ENCODE peak calls at places on chromosome 5, in four cellular contexts. S is IMR-90, Q is H9, C is H1. J is an unnamed sample. For H3K79me1, the result is how much of the 10 kb centered on the place peaks cover.

GRCh38 chr5:68565427-68565826 is 349.9 kb downstream of the PIK3R1 start:
- DNase-seq in S (no peak), Q (no peak), C (no peak), J (no peak)

GRCh38 chr5:148556835-148557234 is 97.5 kb downstream of the HTR4 start:
- DNase-seq in S (no peak), Q (no peak), C (no peak), J (no peak)

GRCh38 chr5:135609981-135610380 is 31.2 kb upstream of the CXCL14 start:
- DNase-seq in S (no peak), Q (no peak), C (no peak), J (no peak)

GRCh38 chr5:132840896-132841818 is 10.7 kb upstream of the SHROOM1 start:
- DNase-seq in S (peak), Q (no peak), C (no peak), J (no peak)

GRCh38 chr5:75510417-75510835 is 1.0 kb downstream of the CERT1 start:
- DNase-seq in S (peak), Q (no peak), C (no peak), J (no peak)

GRCh38 chr5:155562153-155562552 is 548.6 kb downstream of the KIF4B start:
- DNase-seq in S (no peak), Q (no peak), C (no peak), J (no peak)

GRCh38 chr5:1500411-1501091 is 23.2 kb downstream of the LPCAT1 start:
- DNase-seq in S (no peak), Q (no peak), C (no peak), J (no peak)

GRCh38 chr5:96601811-96602244 is 60.3 kb upstream of the CAST start:
- DNase-seq in S (peak), Q (peak), C (no peak), J (peak)

GRCh38 chr5:148145916-148146315 is 22.4 kb upstream of the SPINK14 start:
- DNase-seq in S (peak), Q (no peak), C (no peak), J (peak)

GRCh38 chr5:153546566-153546965 is 56.1 kb downstream of the GRIA1 start:
- DNase-seq in S (no peak), Q (no peak), C (no peak), J (no peak)

GRCh38 chr5:139789116-139789844 is 6.3 kb upstream of the PSD2 start:
- DNase-seq in S (no peak), Q (no peak), C (no peak), J (no peak)

GRCh38 chr5:1362242-1363015 is 17.5 kb upstream of the CLPTM1L start:
- DNase-seq in S (no peak), Q (no peak), C (no peak), J (no peak)

GRCh38 chr5:140007311-140007710 is 35.8 kb downstream of the NRG2 start:
- DNase-seq in S (no peak), Q (no peak), C (no peak), J (no peak)

GRCh38 chr5:6745706-6746217 is 32.5 kb downstream of the TENT4A start:
- DNase-seq in S (peak), Q (no peak), C (no peak), J (peak)

GRCh38 chr5:34804398-34804797 is 34.6 kb upstream of the TTC23L start:
- DNase-seq in S (no peak), Q (no peak), C (no peak), J (no peak)

GRCh38 chr5:74288448-74289109 is 351.9 kb downstream of the ENC1 start:
- DNase-seq in S (peak), Q (no peak), C (no peak), J (no peak)

GRCh38 chr5:179610903-179611265 is 12.6 kb downstream of the HNRNPH1 start:
- DNase-seq in S (no peak), Q (no peak), C (no peak), J (no peak)

GRCh38 chr5:101473483-101473882 is 570.4 kb upstream of the ST8SIA4 start:
- DNase-seq in S (peak), Q (no peak), C (no peak), J (no peak)

GRCh38 chr5:167485395-167485794 is 806.0 kb upstream of the WWC1 start:
- DNase-seq in S (no peak), Q (no peak), C (no peak), J (no peak)

GRCh38 chr5:33043598-33043997 is 332.5 kb downstream of the NPR3 start:
- DNase-seq in S (no peak), Q (no peak), C (no peak), J (no peak)

GRCh38 chr5:176877793-176878331 is 21.3 kb downstream of the HK3 start:
- DNase-seq in S (no peak), Q (no peak), C (no peak), J (no peak)
- H3K56ac ChIP-seq in S (no peak), Q (no peak), C (no peak), J (no peak)

GRCh38 chr5:157529002-157529401 is 46.6 kb downstream of the ADAM19 start:
- DNase-seq in S (no peak), Q (no peak), C (no peak), J (no peak)

GRCh38 chr5:157530226-157530972 is 45.2 kb downstream of the ADAM19 start:
- DNase-seq in S (no peak), Q (no peak), C (no peak), J (no peak)

GRCh38 chr5:157532022-157532421 is 43.6 kb downstream of the ADAM19 start:
- DNase-seq in S (no peak), Q (no peak), C (no peak), J (no peak)

GRCh38 chr5:157535042-157535865 is 40.3 kb downstream of the ADAM19 start:
- DNase-seq in S (peak), Q (no peak), C (no peak), J (peak)

GRCh38 chr5:157533011-157533481 is 42.5 kb downstream of the ADAM19 start:
- DNase-seq in S (no peak), Q (no peak), C (no peak), J (no peak)
- H3K79me1 ChIP-seq in S (half or more), Q (under half), C (under half), J (half or more)

GRCh38 chr5:170300361-170301013 is 2.9 kb upstream of the LCP2 start:
- DNase-seq in S (no peak), Q (no peak), C (no peak), J (no peak)

GRCh38 chr5:170296935-170297588 is 515 bp downstream of the LCP2 start:
- DNase-seq in S (no peak), Q (no peak), C (no peak), J (no peak)

GRCh38 chr5:170301149-170301548 is 3.6 kb upstream of the LCP2 start:
- DNase-seq in S (no peak), Q (no peak), C (no peak), J (no peak)

GRCh38 chr5:170296036-170296934 is 1.3 kb downstream of the LCP2 start:
- DNase-seq in S (no peak), Q (no peak), C (no peak), J (no peak)

GRCh38 chr5:170297589-170298462 is at the start of gene LCP2:
- DNase-seq in S (no peak), Q (no peak), C (no peak), J (no peak)
- H3K27ac ChIP-seq in S (no peak), Q (no peak), C (no peak), J (no peak)

GRCh38 chr5:137176126-137176525 is 323.0 kb downstream of the SPOCK1 start:
- DNase-seq in S (no peak), Q (no peak), C (no peak), J (no peak)

GRCh38 chr5:137176609-137177008 is 322.5 kb downstream of the SPOCK1 start:
- DNase-seq in S (no peak), Q (no peak), C (no peak), J (no peak)

GRCh38 chr5:137179203-137179602 is 319.9 kb downstream of the SPOCK1 start:
- DNase-seq in S (no peak), Q (no peak), C (no peak), J (no peak)

GRCh38 chr5:137174206-137174605 is 324.9 kb downstream of the SPOCK1 start:
- DNase-seq in S (no peak), Q (no peak), C (no peak), J (no peak)
- H3K56ac ChIP-seq in S (no peak), Q (no peak), C (no peak), J (no peak)

GRCh38 chr5:30341492-30341891 is 852.0 kb upstream of the CDH6 start:
- DNase-seq in S (no peak), Q (no peak), C (no peak), J (no peak)
- H3K79me1 ChIP-seq in S (under half), Q (under half), C (under half), J (under half)

GRCh38 chr5:176381979-176382378 is 6.4 kb downstream of the NOP16 start:
- DNase-seq in S (no peak), Q (no peak), C (no peak), J (no peak)
- H3K27ac ChIP-seq in S (no peak), Q (no peak), C (no peak), J (no peak)

GRCh38 chr5:172593306-172593705 is 47.8 kb upstream of the NEURL1B start:
- DNase-seq in S (no peak), Q (no peak), C (no peak), J (no peak)
- H3K56ac ChIP-seq in S (no peak), Q (no peak), C (no peak), J (no peak)

GRCh38 chr5:134545070-134545868 is 19.8 kb downstream of the JADE2 start:
- DNase-seq in S (no peak), Q (no peak), C (no peak), J (no peak)
- H3K79me1 ChIP-seq in S (half or more), Q (under half), C (under half), J (under half)

GRCh38 chr5:50726475-50727148 is 60.2 kb downstream of the PARP8 start:
- DNase-seq in S (no peak), Q (no peak), C (no peak), J (no peak)
- H3K27ac ChIP-seq in S (no peak), Q (no peak), C (no peak), J (no peak)

GRCh38 chr5:8550921-8551320 is 682.0 kb downstream of the MTRR start:
- DNase-seq in S (no peak), Q (no peak), C (no peak), J (no peak)

GRCh38 chr5:8557728-8558127 is 688.8 kb downstream of the MTRR start:
- DNase-seq in S (no peak), Q (no peak), C (no peak), J (no peak)

GRCh38 chr5:8553364-8553763 is 684.4 kb downstream of the MTRR start:
- DNase-seq in S (no peak), Q (no peak), C (no peak), J (no peak)
- H3K56ac ChIP-seq in S (no peak), Q (no peak), C (no peak), J (no peak)